ENCODE peak calls at places on chromosomes 3 and 15, in seven cellular contexts. Z is GM23338, Y is fibroblast of lung, Q is neural progenitor cell, N is HepG2, S is PC-3, X is PC-9. J is an unnamed sample.

GRCh38 chr3:16828815-16829214 is 55.9 kb upstream of the PLCL2 start:
- DNase-seq in Z (peak; percentile 80), Y (peak; percentile 57), Q (peak; percentile 60), N (no peak), S (peak; percentile 84), X (peak; percentile 8), J (peak; percentile 77)

GRCh38 chr15:91561371-91562100 is 292.0 kb upstream of the SLCO3A1 start:
- DNase-seq in Z (no peak), Y (peak; percentile 92), Q (peak; percentile 3), N (no peak), S (peak; percentile 76), X (peak; percentile 19), J (peak; percentile 97)

GRCh38 chr15:26967719-26968269 is 3.2 kb upstream of the GABRG3 start:
- DNase-seq in Z (peak; percentile 85), Y (peak; percentile 21), Q (peak; percentile 82), N (no peak), S (no peak), X (no peak), J (peak; percentile 14)

GRCh38 chr3:76646921-76647562 is 392.9 kb upstream of the ROBO2 start:
- DNase-seq in Z (peak; percentile 90), Y (no peak), Q (peak; percentile 45), N (peak; percentile 14), S (no peak), X (no peak), J (no peak)

GRCh38 chr3:124812291-124813265 is 74.6 kb downstream of the ITGB5 start:
- DNase-seq in Z (no peak), Y (peak; percentile 99), Q (no peak), N (peak; percentile 74), S (peak; percentile 90), X (peak; percentile 92), J (peak; percentile 97)

GRCh38 chr3:129890125-129890524 is 3.4 kb downstream of the TMCC1 start:
- DNase-seq in Z (no peak), Y (no peak), Q (no peak), N (peak; percentile 64), S (no peak), X (no peak), J (no peak)

GRCh38 chr15:90982135-90982534 is 12.2 kb downstream of the PRC1 start:
- DNase-seq in Z (no peak), Y (peak; percentile 67), Q (no peak), N (no peak), S (no peak), X (no peak), J (peak; percentile 64)

GRCh38 chr15:47794266-47794914 is 77.1 kb downstream of the SEMA6D start:
- DNase-seq in Z (no peak), Y (no peak), Q (no peak), N (no peak), S (peak; percentile 25), X (no peak), J (peak; percentile 15)

GRCh38 chr3:18740631-18741583 is 315.8 kb upstream of the SATB1 start:
- DNase-seq in Z (no peak), Y (no peak), Q (no peak), N (no peak), S (no peak), X (no peak), J (no peak)

GRCh38 chr3:12143949-12144504 is 14.7 kb downstream of the TIMP4 start:
- DNase-seq in Z (no peak), Y (peak; percentile 95), Q (no peak), N (no peak), S (no peak), X (no peak), J (peak; percentile 80)

GRCh38 chr3:50317303-50317702 is 5.2 kb downstream of the HYAL2 start:
- DNase-seq in Z (no peak), Y (no peak), Q (no peak), N (no peak), S (peak; percentile 25), X (peak; percentile 62), J (no peak)

GRCh38 chr3:87084868-87085267 is 93.9 kb upstream of the VGLL3 start:
- DNase-seq in Z (no peak), Y (no peak), Q (no peak), N (no peak), S (peak; percentile 20), X (no peak), J (peak; percentile 16)

GRCh38 chr15:42118650-42119531 is 24.5 kb upstream of the PLA2G4D start:
- DNase-seq in Z (peak; percentile 59), Y (peak; percentile 14), Q (peak; percentile 42), N (no peak), S (peak; percentile 48), X (no peak), J (peak; percentile 12)

GRCh38 chr3:180563411-180563810 is 38.6 kb upstream of the TTC14 start:
- DNase-seq in Z (no peak), Y (no peak), Q (no peak), N (no peak), S (no peak), X (no peak), J (no peak)

GRCh38 chr3:105805402-105805801 is 63.4 kb downstream of the CBLB start:
- DNase-seq in Z (no peak), Y (no peak), Q (no peak), N (no peak), S (no peak), X (no peak), J (peak; percentile 37)

GRCh38 chr3:127790580-127791183 is 31.6 kb downstream of the MGLL start:
- DNase-seq in Z (no peak), Y (no peak), Q (no peak), N (no peak), S (no peak), X (no peak), J (no peak)

GRCh38 chr3:186536883-186537553 is 7.2 kb downstream of the CRYGS start:
- DNase-seq in Z (no peak), Y (no peak), Q (no peak), N (no peak), S (peak; percentile 6), X (no peak), J (peak; percentile 59)

GRCh38 chr3:171953300-171954022 is 85.9 kb upstream of the FNDC3B start:
- DNase-seq in Z (no peak), Y (no peak), Q (peak; percentile 31), N (peak; percentile 70), S (peak; percentile 80), X (peak; percentile 28), J (peak; percentile 35)

GRCh38 chr3:71089271-71089670 is 494.3 kb downstream of the FOXP1 start:
- DNase-seq in Z (no peak), Y (peak; percentile 69), Q (no peak), N (no peak), S (peak; percentile 69), X (no peak), J (peak; percentile 32)

GRCh38 chr3:114242947-114243346 is 5.6 kb upstream of the ZNF80 start:
- DNase-seq in Z (no peak), Y (no peak), Q (no peak), N (no peak), S (no peak), X (no peak), J (no peak)

GRCh38 chr3:188284455-188285212 is 130.7 kb downstream of the LPP start:
- DNase-seq in Z (no peak), Y (no peak), Q (no peak), N (no peak), S (peak; percentile 43), X (no peak), J (peak; percentile 33)

GRCh38 chr3:129918461-129918860 is 24.9 kb upstream of the TMCC1 start:
- DNase-seq in Z (no peak), Y (no peak), Q (no peak), N (no peak), S (no peak), X (no peak), J (no peak)

GRCh38 chr3:17070560-17070959 is 185.8 kb downstream of the PLCL2 start:
- DNase-seq in Z (peak; percentile 57), Y (peak; percentile 69), Q (peak; percentile 31), N (no peak), S (peak; percentile 87), X (peak; percentile 9), J (peak; percentile 29)

GRCh38 chr3:188584958-188585689 is 431.2 kb downstream of the LPP start:
- DNase-seq in Z (peak; percentile 50), Y (peak; percentile 36), Q (peak; percentile 38), N (no peak), S (peak; percentile 53), X (no peak), J (peak; percentile 35)

GRCh38 chr3:176147251-176147650 is 1050.0 kb downstream of the TBL1XR1 start:
- DNase-seq in Z (no peak), Y (no peak), Q (no peak), N (peak; percentile 2), S (peak; percentile 13), X (no peak), J (no peak)
- TF ChIP-seq EZH2 in Z (no peak), Y (no peak), Q (no peak), N (no peak), S (no peak), X (no peak), J (no peak)

GRCh38 chr15:69031013-69032001 is 16.8 kb downstream of the NOX5 start:
- DNase-seq in Z (peak; percentile 91), Y (peak; percentile 39), Q (peak; percentile 82), N (no peak), S (peak; percentile 50), X (peak; percentile 68), J (peak; percentile 76)
- H3K4me3 ChIP-seq in Z (peak overlapping the region; percentile 43), Y (no peak overlapping the region), Q (peak overlapping the region; percentile 38), N (no peak overlapping the region), S (peak overlapping the region; percentile 30), X (peak overlapping the region; percentile 2), J (peak overlapping the region; percentile 49)

DNA sequence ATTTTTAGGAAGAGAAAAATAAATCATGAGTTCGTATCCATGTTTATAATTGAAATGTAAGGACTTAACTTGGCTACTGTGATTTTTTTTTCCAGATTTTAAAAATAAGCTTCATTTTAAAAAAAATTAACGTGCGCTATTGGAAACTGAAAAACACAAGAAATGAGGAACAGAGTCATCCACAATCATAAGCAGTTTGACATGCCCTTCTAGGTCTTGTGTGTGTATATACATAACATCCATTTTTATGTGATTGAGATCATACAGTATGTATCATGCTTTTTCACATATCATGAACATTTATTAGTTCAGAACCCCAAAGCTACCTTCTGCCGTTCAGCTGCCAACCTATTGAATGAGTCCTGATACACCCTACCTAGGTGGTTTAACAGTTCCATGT is 22.7 kb downstream of the IREB2 start:
- DNase-seq in Z (no peak), Y (no peak), Q (no peak), N (no peak), S (no peak), X (no peak), J (no peak)
- H3K4me2 ChIP-seq in Z (peak overlapping the region; percentile 53), Y (no peak overlapping the region), Q (no peak overlapping the region), N (no peak overlapping the region), S (no peak overlapping the region), X (no peak overlapping the region), J (no peak overlapping the region)

DNA sequence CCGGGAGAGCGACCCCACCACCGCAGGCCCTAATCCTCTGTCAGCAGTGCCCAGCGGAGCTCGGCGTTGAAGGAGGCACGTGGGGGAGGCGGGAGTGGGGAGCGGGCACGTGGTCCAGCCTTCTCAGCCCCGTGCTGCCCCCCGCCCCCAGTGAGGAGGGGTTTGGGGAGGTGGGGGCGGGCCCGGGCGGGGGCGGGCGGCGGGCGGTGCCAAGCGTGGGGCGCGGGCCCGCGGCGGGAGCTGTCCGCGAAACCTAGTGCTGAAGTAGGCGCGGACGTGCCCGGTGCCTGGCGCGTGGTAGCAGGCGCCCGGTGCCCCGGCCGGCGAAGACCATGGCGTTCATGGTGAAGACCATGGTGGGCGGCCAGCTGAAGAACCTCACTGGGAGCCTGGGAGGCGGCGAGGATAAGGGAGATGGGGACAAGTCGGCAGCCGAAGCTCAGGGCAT is at the start of gene CPLX3:
- DNase-seq in Z (peak; percentile 69), Y (no peak), Q (peak; percentile 83), N (no peak), S (no peak), X (no peak), J (peak; percentile 32)
- TF ChIP-seq EZH2 in Z (no peak), Y (no peak), Q (no peak), N (no peak), S (no peak), X (no peak), J (no peak)

J was measured in GM23248.